ENCODE peak calls at places on chromosome 20, in eight cellular contexts. One of them, this sample, is unnamed.
A peak's percentile ranks its signal among the peaks of the same experiment; 100 is the strongest.

GRCh38 chr20:23459431-23460112 is 6.9 kb upstream of the CST11 start:
- DNase-seq in fibroblast of the aortic adventitia: no peak
- DNase-seq in heart left ventricle: no peak
- DNase-seq in astrocyte of the spinal cord: no peak
- DNase-seq in psoas muscle: no peak
- DNase-seq in body of pancreas: no peak
- DNase-seq in tibial artery: no peak
- DNase-seq in CD8-positive, alpha-beta T cell: no peak
- DNase-seq in this sample: no peak

GRCh38 chr20:62055106-62055861 is 10.4 kb downstream of the TAF4 start:
- DNase-seq in CD8-positive, alpha-beta T cell: no peak
- DNase-seq in psoas muscle: no peak
- DNase-seq in body of pancreas: no peak
- DNase-seq in fibroblast of the aortic adventitia: no peak
- DNase-seq in tibial artery: no peak
- DNase-seq in heart left ventricle: no peak
- DNase-seq in astrocyte of the spinal cord: no peak
- DNase-seq in this sample: no peak

GRCh38 chr20:59371429-59371828 is 71.0 kb downstream of the EDN3 start:
- DNase-seq in body of pancreas: no peak
- DNase-seq in psoas muscle: no peak
- DNase-seq in heart left ventricle: no peak
- DNase-seq in CD8-positive, alpha-beta T cell: no peak
- DNase-seq in tibial artery: no peak
- DNase-seq in astrocyte of the spinal cord: no peak
- DNase-seq in fibroblast of the aortic adventitia: no peak
- DNase-seq in this sample: no peak

GRCh38 chr20:15619341-15619740 is 953.9 kb downstream of the KIF16B start:
- DNase-seq in psoas muscle: no peak
- DNase-seq in fibroblast of the aortic adventitia: no peak
- DNase-seq in astrocyte of the spinal cord: no peak
- DNase-seq in body of pancreas: no peak
- DNase-seq in tibial artery: no peak
- DNase-seq in heart left ventricle: no peak
- DNase-seq in CD8-positive, alpha-beta T cell: no peak
- DNase-seq in this sample: no peak

GRCh38 chr20:7841291-7841966 is 98.8 kb downstream of the HAO1 start:
- DNase-seq in tibial artery: peak; percentile 30
- DNase-seq in fibroblast of the aortic adventitia: peak; percentile 77
- DNase-seq in psoas muscle: peak; percentile 23
- DNase-seq in heart left ventricle: no peak
- DNase-seq in body of pancreas: no peak
- DNase-seq in astrocyte of the spinal cord: peak; percentile 70
- DNase-seq in CD8-positive, alpha-beta T cell: no peak
- DNase-seq in this sample: no peak

GRCh38 chr20:62685781-62686555 is 22.7 kb upstream of the NTSR1 start:
- DNase-seq in astrocyte of the spinal cord: no peak
- DNase-seq in psoas muscle: no peak
- DNase-seq in heart left ventricle: no peak
- DNase-seq in CD8-positive, alpha-beta T cell: no peak
- DNase-seq in tibial artery: peak; percentile 65
- DNase-seq in fibroblast of the aortic adventitia: no peak
- DNase-seq in body of pancreas: no peak
- DNase-seq in this sample: no peak

GRCh38 chr20:44166008-44166407 is 21.0 kb downstream of the JPH2 start:
- DNase-seq in fibroblast of the aortic adventitia: peak; percentile 25
- DNase-seq in heart left ventricle: peak; percentile 1
- DNase-seq in body of pancreas: no peak
- DNase-seq in CD8-positive, alpha-beta T cell: no peak
- DNase-seq in tibial artery: no peak
- DNase-seq in psoas muscle: no peak
- DNase-seq in astrocyte of the spinal cord: peak; percentile 47
- DNase-seq in this sample: no peak

GRCh38 chr20:33926425-33926824 is 67.3 kb upstream of the RALY start:
- DNase-seq in fibroblast of the aortic adventitia: no peak
- DNase-seq in psoas muscle: no peak
- DNase-seq in astrocyte of the spinal cord: no peak
- DNase-seq in tibial artery: no peak
- DNase-seq in body of pancreas: no peak
- DNase-seq in CD8-positive, alpha-beta T cell: no peak
- DNase-seq in heart left ventricle: no peak
- DNase-seq in this sample: no peak

GRCh38 chr20:4332466-4332865 is 317.1 kb upstream of the RNF24 start:
- DNase-seq in CD8-positive, alpha-beta T cell: no peak
- DNase-seq in tibial artery: no peak
- DNase-seq in fibroblast of the aortic adventitia: no peak
- DNase-seq in body of pancreas: no peak
- DNase-seq in heart left ventricle: no peak
- DNase-seq in astrocyte of the spinal cord: no peak
- DNase-seq in psoas muscle: no peak
- DNase-seq in this sample: no peak

GRCh38 chr20:48805286-48805685 is 22.5 kb downstream of the PREX1 start:
- DNase-seq in heart left ventricle: peak; percentile 53
- DNase-seq in fibroblast of the aortic adventitia: no peak
- DNase-seq in body of pancreas: no peak
- DNase-seq in tibial artery: no peak
- DNase-seq in CD8-positive, alpha-beta T cell: no peak
- DNase-seq in psoas muscle: no peak
- DNase-seq in astrocyte of the spinal cord: no peak
- DNase-seq in this sample: no peak

GRCh38 chr20:54122189-54122588 is 51.6 kb downstream of the CYP24A1 start:
- DNase-seq in CD8-positive, alpha-beta T cell: no peak
- DNase-seq in body of pancreas: no peak
- DNase-seq in fibroblast of the aortic adventitia: peak; percentile 47
- DNase-seq in psoas muscle: no peak
- DNase-seq in heart left ventricle: no peak
- DNase-seq in tibial artery: no peak
- DNase-seq in astrocyte of the spinal cord: peak; percentile 69
- DNase-seq in this sample: no peak

GRCh38 chr20:2814076-2814475 is 711 bp upstream of the C20orf141 start:
- DNase-seq in body of pancreas: no peak
- DNase-seq in fibroblast of the aortic adventitia: no peak
- DNase-seq in astrocyte of the spinal cord: no peak
- DNase-seq in CD8-positive, alpha-beta T cell: no peak
- DNase-seq in psoas muscle: no peak
- DNase-seq in heart left ventricle: no peak
- DNase-seq in tibial artery: no peak
- DNase-seq in this sample: no peak

GRCh38 chr20:48659888-48660287 is 167.9 kb downstream of the PREX1 start:
- DNase-seq in tibial artery: peak; percentile 67
- DNase-seq in fibroblast of the aortic adventitia: peak; percentile 54
- DNase-seq in heart left ventricle: no peak
- DNase-seq in CD8-positive, alpha-beta T cell: no peak
- DNase-seq in psoas muscle: no peak
- DNase-seq in astrocyte of the spinal cord: no peak
- DNase-seq in body of pancreas: peak; percentile 89
- DNase-seq in this sample: no peak

GRCh38 chr20:54473340-54473739 is 2.1 kb upstream of the DOK5 start:
- DNase-seq in tibial artery: no peak
- DNase-seq in psoas muscle: no peak
- DNase-seq in CD8-positive, alpha-beta T cell: no peak
- DNase-seq in heart left ventricle: no peak
- DNase-seq in fibroblast of the aortic adventitia: no peak
- DNase-seq in astrocyte of the spinal cord: no peak
- DNase-seq in body of pancreas: no peak
- DNase-seq in this sample: no peak

GRCh38 chr20:50977066-50978045 is 18.7 kb downstream of the MOCS3 start:
- DNase-seq in astrocyte of the spinal cord: no peak
- DNase-seq in heart left ventricle: no peak
- DNase-seq in fibroblast of the aortic adventitia: no peak
- DNase-seq in psoas muscle: no peak
- DNase-seq in tibial artery: no peak
- DNase-seq in CD8-positive, alpha-beta T cell: no peak
- DNase-seq in body of pancreas: no peak
- DNase-seq in this sample: no peak
- TF ChIP-seq CTCF in astrocyte of the spinal cord: no peak
- TF ChIP-seq CTCF in heart left ventricle: no peak
- TF ChIP-seq CTCF in fibroblast of the aortic adventitia: no peak
- TF ChIP-seq CTCF in psoas muscle: no peak
- TF ChIP-seq CTCF in tibial artery: no peak
- TF ChIP-seq CTCF in CD8-positive, alpha-beta T cell: no peak
- TF ChIP-seq CTCF in body of pancreas: no peak
- TF ChIP-seq CTCF in this sample: no peak

GRCh38 chr20:17682889-17683198 is 802 bp upstream of the RRBP1 start:
- DNase-seq in body of pancreas: no peak
- DNase-seq in CD8-positive, alpha-beta T cell: no peak
- DNase-seq in tibial artery: no peak
- DNase-seq in fibroblast of the aortic adventitia: no peak
- DNase-seq in heart left ventricle: no peak
- DNase-seq in psoas muscle: no peak
- DNase-seq in astrocyte of the spinal cord: no peak
- DNase-seq in this sample: no peak

GRCh38 chr20:17685168-17685567 is 3.1 kb upstream of the RRBP1 start:
- DNase-seq in fibroblast of the aortic adventitia: no peak
- DNase-seq in tibial artery: no peak
- DNase-seq in astrocyte of the spinal cord: no peak
- DNase-seq in psoas muscle: no peak
- DNase-seq in CD8-positive, alpha-beta T cell: no peak
- DNase-seq in heart left ventricle: no peak
- DNase-seq in body of pancreas: no peak
- DNase-seq in this sample: no peak

GRCh38 chr20:17684077-17684888 is 2.2 kb upstream of the RRBP1 start:
- DNase-seq in astrocyte of the spinal cord: no peak
- DNase-seq in fibroblast of the aortic adventitia: no peak
- DNase-seq in body of pancreas: peak; percentile 56
- DNase-seq in tibial artery: no peak
- DNase-seq in psoas muscle: no peak
- DNase-seq in CD8-positive, alpha-beta T cell: no peak
- DNase-seq in heart left ventricle: no peak
- DNase-seq in this sample: no peak

GRCh38 chr20:17682103-17682888 is at the start of gene RRBP1:
- DNase-seq in fibroblast of the aortic adventitia: peak; percentile 97
- DNase-seq in astrocyte of the spinal cord: peak; percentile 99
- DNase-seq in heart left ventricle: peak; percentile 99
- DNase-seq in tibial artery: peak; percentile 98
- DNase-seq in CD8-positive, alpha-beta T cell: peak; percentile 94
- DNase-seq in psoas muscle: peak; percentile 99
- DNase-seq in body of pancreas: peak; percentile 99
- DNase-seq in this sample: peak; percentile 87

DNA sequence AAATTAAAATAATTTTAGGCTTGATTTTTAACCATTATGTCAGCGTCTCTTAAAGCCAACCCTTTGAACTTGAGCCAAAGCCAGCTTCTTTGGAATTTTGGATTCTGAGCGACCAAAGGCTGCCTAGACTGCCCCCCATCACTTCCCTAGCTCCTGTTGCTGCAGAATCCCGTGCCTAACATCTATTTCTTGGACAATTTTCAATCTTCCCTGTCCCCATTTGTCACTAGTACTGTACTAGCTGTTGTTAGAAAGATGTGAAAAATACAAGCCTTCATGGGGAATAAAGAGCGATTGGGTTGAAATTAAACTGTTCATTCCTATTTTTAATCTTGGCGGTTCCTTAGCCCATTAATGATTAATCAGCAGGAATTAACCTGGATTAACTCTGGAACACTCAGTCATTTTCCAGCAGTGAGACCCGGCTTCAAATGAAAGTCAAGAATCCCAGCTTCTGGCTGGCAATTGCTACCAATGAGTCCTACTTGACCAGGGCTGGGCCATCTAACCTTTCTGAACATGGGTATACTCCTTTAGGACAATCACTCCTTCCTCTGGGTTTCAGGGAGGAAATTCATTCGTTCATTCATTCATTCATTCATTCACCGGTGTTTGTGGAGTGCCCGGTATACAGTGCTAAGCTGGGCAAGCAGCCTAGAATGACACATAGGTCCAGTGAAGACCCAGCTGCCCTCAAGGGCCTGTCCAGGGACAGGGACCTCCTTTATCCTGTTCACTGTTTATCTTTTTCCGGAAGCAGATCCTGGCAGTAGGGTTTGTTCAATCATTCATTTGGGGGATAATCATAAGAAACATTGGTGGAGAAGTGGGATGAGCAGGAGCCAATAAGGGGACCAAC is 1.4 kb upstream of the RRBP1 start:
- DNase-seq in tibial artery: no peak
- DNase-seq in body of pancreas: no peak
- DNase-seq in CD8-positive, alpha-beta T cell: no peak
- DNase-seq in heart left ventricle: no peak
- DNase-seq in psoas muscle: no peak
- DNase-seq in fibroblast of the aortic adventitia: no peak
- DNase-seq in astrocyte of the spinal cord: no peak
- DNase-seq in this sample: no peak
- H3K4me3 ChIP-seq in tibial artery: no peak overlapping the region
- H3K4me3 ChIP-seq in body of pancreas: no peak overlapping the region
- H3K4me3 ChIP-seq in CD8-positive, alpha-beta T cell: peak overlapping the region; percentile 50
- H3K4me3 ChIP-seq in heart left ventricle: peak overlapping the region; percentile 88
- H3K4me3 ChIP-seq in psoas muscle: no peak overlapping the region
- H3K4me3 ChIP-seq in fibroblast of the aortic adventitia: no peak overlapping the region
- H3K4me3 ChIP-seq in astrocyte of the spinal cord: no peak overlapping the region
- H3K4me3 ChIP-seq in this sample: no peak overlapping the region

GRCh38 chr20:14384820-14385740 is 47.7 kb upstream of the FLRT3 start:
- DNase-seq in psoas muscle: no peak
- DNase-seq in body of pancreas: no peak
- DNase-seq in astrocyte of the spinal cord: no peak
- DNase-seq in tibial artery: no peak
- DNase-seq in CD8-positive, alpha-beta T cell: no peak
- DNase-seq in heart left ventricle: no peak
- DNase-seq in fibroblast of the aortic adventitia: no peak
- DNase-seq in this sample: no peak
- TF ChIP-seq CTCF in psoas muscle: no peak
- TF ChIP-seq CTCF in body of pancreas: no peak
- TF ChIP-seq CTCF in astrocyte of the spinal cord: no peak
- TF ChIP-seq CTCF in tibial artery: no peak
- TF ChIP-seq CTCF in CD8-positive, alpha-beta T cell: no peak
- TF ChIP-seq CTCF in heart left ventricle: no peak
- TF ChIP-seq CTCF in fibroblast of the aortic adventitia: no peak
- TF ChIP-seq CTCF in this sample: no peak

GRCh38 chr20:46894971-46895905 is 595 bp downstream of the EYA2 start:
- DNase-seq in tibial artery: peak; percentile 28
- DNase-seq in astrocyte of the spinal cord: peak; percentile 19
- DNase-seq in body of pancreas: no peak
- DNase-seq in fibroblast of the aortic adventitia: peak; percentile 20
- DNase-seq in psoas muscle: peak; percentile 17
- DNase-seq in CD8-positive, alpha-beta T cell: no peak
- DNase-seq in heart left ventricle: no peak
- DNase-seq in this sample: no peak

GRCh38 chr20:46894579-46894958 is at the start of gene EYA2:
- DNase-seq in body of pancreas: no peak
- DNase-seq in fibroblast of the aortic adventitia: no peak
- DNase-seq in heart left ventricle: no peak
- DNase-seq in CD8-positive, alpha-beta T cell: no peak
- DNase-seq in psoas muscle: peak; percentile 34
- DNase-seq in astrocyte of the spinal cord: no peak
- DNase-seq in tibial artery: no peak
- DNase-seq in this sample: no peak

GRCh38 chr20:46897471-46897870 is 2.8 kb downstream of the EYA2 start:
- DNase-seq in CD8-positive, alpha-beta T cell: no peak
- DNase-seq in tibial artery: no peak
- DNase-seq in body of pancreas: no peak
- DNase-seq in heart left ventricle: no peak
- DNase-seq in astrocyte of the spinal cord: no peak
- DNase-seq in psoas muscle: no peak
- DNase-seq in fibroblast of the aortic adventitia: no peak
- DNase-seq in this sample: no peak

GRCh38 chr20:46893877-46894578 is 615 bp upstream of the EYA2 start:
- DNase-seq in psoas muscle: no peak
- DNase-seq in CD8-positive, alpha-beta T cell: no peak
- DNase-seq in heart left ventricle: no peak
- DNase-seq in tibial artery: no peak
- DNase-seq in astrocyte of the spinal cord: no peak
- DNase-seq in fibroblast of the aortic adventitia: no peak
- DNase-seq in body of pancreas: no peak
- DNase-seq in this sample: no peak

GRCh38 chr20:46895906-46896242 is 1.2 kb downstream of the EYA2 start:
- DNase-seq in body of pancreas: no peak
- DNase-seq in astrocyte of the spinal cord: no peak
- DNase-seq in heart left ventricle: no peak
- DNase-seq in psoas muscle: no peak
- DNase-seq in tibial artery: no peak
- DNase-seq in CD8-positive, alpha-beta T cell: no peak
- DNase-seq in fibroblast of the aortic adventitia: no peak
- DNase-seq in this sample: no peak
- H3K4me3 ChIP-seq in body of pancreas: no peak overlapping the region
- H3K4me3 ChIP-seq in astrocyte of the spinal cord: no peak overlapping the region
- H3K4me3 ChIP-seq in heart left ventricle: peak overlapping the region; percentile 61
- H3K4me3 ChIP-seq in psoas muscle: peak overlapping the region; percentile 58
- H3K4me3 ChIP-seq in tibial artery: peak overlapping the region; percentile 50
- H3K4me3 ChIP-seq in CD8-positive, alpha-beta T cell: no peak overlapping the region
- H3K4me3 ChIP-seq in fibroblast of the aortic adventitia: no peak overlapping the region
- H3K4me3 ChIP-seq in this sample: peak overlapping the region; percentile 99